ENCODE peak calls at places on chromosome 18, in six cellular contexts. D is Peyer's patch, J is GM12891, E is heart left ventricle, R is transverse colon, O is GM12878. N is an unnamed sample.
A peak's percentile ranks its signal among the peaks of the same experiment; 100 is the strongest.

GRCh38 chr18:48151421-48152095 is 221.1 kb upstream of the SMAD2 start:
- DNase-seq in D (no peak), J (no peak), E (no peak), R (peak; percentile 47), O (no peak), N (no peak)

GRCh38 chr18:64713284-64713683 is 564.4 kb upstream of the LINC00305 start:
- DNase-seq in D (no peak), J (no peak), E (no peak), R (no peak), O (peak; percentile 24), N (no peak)

GRCh38 chr18:73168171-73168570 is 300.4 kb upstream of the NETO1 start:
- DNase-seq in D (no peak), J (no peak), E (no peak), R (no peak), O (no peak), N (no peak)

GRCh38 chr18:6561029-6561861 is 146.5 kb upstream of the L3MBTL4 start:
- DNase-seq in D (no peak), J (no peak), E (no peak), R (peak; percentile 39), O (no peak), N (peak; percentile 88)

GRCh38 chr18:56358608-56359007 is 279.8 kb downstream of the TXNL1 start:
- DNase-seq in D (no peak), J (no peak), E (no peak), R (no peak), O (no peak), N (no peak)

GRCh38 chr18:31162825-31163435 is at the start of gene DSC1:
- DNase-seq in D (no peak), J (no peak), E (no peak), R (no peak), O (no peak), N (no peak)

GRCh38 chr18:46920067-46920466 is 2.7 kb downstream of the KATNAL2 start:
- DNase-seq in D (no peak), J (no peak), E (no peak), R (no peak), O (no peak), N (no peak)

GRCh38 chr18:58175122-58175687 is 131.2 kb downstream of the NEDD4L start:
- DNase-seq in D (no peak), J (no peak), E (no peak), R (no peak), O (no peak), N (no peak)

GRCh38 chr18:74841248-74841647 is 243.6 kb downstream of the ZNF407 start:
- DNase-seq in D (no peak), J (no peak), E (no peak), R (no peak), O (no peak), N (no peak)

GRCh38 chr18:8882632-8883408 is 177.5 kb downstream of the MTCL1 start:
- DNase-seq in D (no peak), J (no peak), E (no peak), R (no peak), O (no peak), N (no peak)

GRCh38 chr18:61256291-61256690 is 76.9 kb upstream of the CDH20 start:
- DNase-seq in D (no peak), J (no peak), E (no peak), R (no peak), O (no peak), N (no peak)

GRCh38 chr18:9233771-9234440 is 97.3 kb downstream of the ANKRD12 start:
- DNase-seq in D (no peak), J (no peak), E (no peak), R (no peak), O (no peak), N (no peak)

GRCh38 chr18:3061581-3062416 is 48.9 kb upstream of the LPIN2 start:
- DNase-seq in D (no peak), J (no peak), E (no peak), R (no peak), O (no peak), N (no peak)

GRCh38 chr18:58578321-58578720 is 50.6 kb downstream of the ALPK2 start:
- DNase-seq in D (no peak), J (no peak), E (no peak), R (no peak), O (no peak), N (no peak)

GRCh38 chr18:55387139-55387984 is 200.6 kb downstream of the TCF4 start:
- DNase-seq in D (no peak), J (no peak), E (peak; percentile 68), R (no peak), O (no peak), N (no peak)

GRCh38 chr18:79974025-79974424 is 9.6 kb downstream of the HSBP1L1 start:
- DNase-seq in D (no peak), J (no peak), E (no peak), R (no peak), O (no peak), N (no peak)

GRCh38 chr18:79972720-79973119 is 8.3 kb downstream of the HSBP1L1 start:
- DNase-seq in D (no peak), J (no peak), E (no peak), R (peak; percentile 31), O (no peak), N (no peak)

GRCh38 chr18:79973517-79973916 is 9.1 kb downstream of the HSBP1L1 start:
- DNase-seq in D (no peak), J (no peak), E (no peak), R (no peak), O (no peak), N (peak; percentile 75)

GRCh38 chr18:79975043-79975442 is 10.6 kb downstream of the HSBP1L1 start:
- DNase-seq in D (no peak), J (no peak), E (no peak), R (no peak), O (no peak), N (no peak)

GRCh38 chr18:79975985-79976680 is 11.7 kb downstream of the HSBP1L1 start:
- DNase-seq in D (no peak), J (no peak), E (no peak), R (peak; percentile 27), O (no peak), N (no peak)
- TF ChIP-seq POLR2A in D (no peak), J (no peak), E (no peak), R (no peak), O (no peak), N (no peak)

DNA sequence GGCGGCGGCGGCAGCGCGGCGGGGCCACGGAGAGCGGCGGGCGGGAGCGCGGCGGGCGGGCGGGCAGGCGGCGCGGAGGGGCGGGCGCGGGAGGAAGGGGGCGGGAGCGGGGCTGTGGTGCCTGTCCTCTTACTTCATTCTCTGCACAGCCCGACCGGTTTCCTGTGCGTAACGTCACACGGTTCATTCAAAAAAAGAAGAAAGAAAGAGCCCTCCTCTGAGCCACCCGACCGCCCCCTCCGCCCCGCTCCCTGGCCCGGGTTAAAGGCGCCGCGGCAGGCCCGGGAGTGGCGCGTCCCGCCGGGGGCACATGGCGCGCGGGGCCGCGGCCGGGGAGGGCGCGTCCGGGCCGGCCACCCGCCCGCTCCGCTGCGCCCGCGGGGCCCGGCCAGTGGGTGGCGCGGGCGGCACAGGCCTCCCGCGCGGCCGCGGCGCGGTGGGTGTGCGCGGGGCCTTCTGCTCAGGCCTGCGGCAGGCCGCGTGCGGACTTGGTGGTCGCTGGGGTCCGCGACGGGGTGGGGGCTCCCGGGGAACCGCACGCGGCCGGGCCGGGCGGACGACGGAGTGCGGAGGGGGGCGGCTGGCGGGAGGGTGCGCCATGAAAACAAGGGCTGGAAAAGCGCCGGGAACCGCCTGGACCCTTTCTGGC is 596 bp upstream of the BCL2 start:
- DNase-seq in D (peak; percentile 85), J (peak; percentile 67), E (peak; percentile 89), R (peak; percentile 90), O (no peak), N (peak; percentile 95)
- TF ChIP-seq POLR2A in D (no peak), J (no peak), E (no peak), R (peak; percentile 28), O (no peak), N (no peak)

GRCh38 chr18:22558945-22559385 is 141.2 kb upstream of the CTAGE1 start:
- DNase-seq in D (peak; percentile 65), J (no peak), E (peak; percentile 79), R (peak; percentile 47), O (no peak), N (peak; percentile 89)
- TF ChIP-seq POLR2A in D (no peak), J (no peak), E (peak; percentile 27), R (no peak), O (no peak), N (no peak)

GRCh38 chr18:70366174-70366573 is 77.3 kb downstream of the SOCS6 start:
- DNase-seq in D (no peak), J (no peak), E (no peak), R (no peak), O (no peak), N (no peak)

GRCh38 chr18:70365361-70365760 is 76.5 kb downstream of the SOCS6 start:
- DNase-seq in D (no peak), J (no peak), E (no peak), R (no peak), O (no peak), N (no peak)

GRCh38 chr18:70368903-70369302 is 80.1 kb downstream of the SOCS6 start:
- DNase-seq in D (no peak), J (no peak), E (no peak), R (no peak), O (no peak), N (no peak)

GRCh38 chr18:70363861-70364260 is 75.0 kb downstream of the SOCS6 start:
- DNase-seq in D (no peak), J (no peak), E (no peak), R (no peak), O (no peak), N (no peak)

GRCh38 chr18:70366670-70367069 is 77.8 kb downstream of the SOCS6 start:
- DNase-seq in D (no peak), J (no peak), E (no peak), R (no peak), O (no peak), N (no peak)
- TF ChIP-seq POLR2A in D (no peak), J (no peak), E (no peak), R (no peak), O (no peak), N (no peak)